ENCODE peak calls at places on chromosomes 12 and 14, in four cellular contexts. L is pancreas, A is upper lobe of right lung, Q is ascending aorta. C is an unnamed sample.

GRCh38 chr12:132445884-132446471 is 44.0 kb upstream of the FBRSL1 start:
- DNase-seq in A (peak), L (no peak), Q (peak), C (no peak)

GRCh38 chr12:107775093-107775721 is 703 bp downstream of the ASCL4 start:
- DNase-seq in Q (no peak), A (peak), L (no peak), C (no peak)

GRCh38 chr14:45198551-45198950 is 54.5 kb downstream of the MIS18BP1 start:
- DNase-seq in L (no peak), A (no peak), Q (no peak), C (no peak)

GRCh38 chr14:68598621-68599447 is 194.0 kb downstream of the ZFP36L1 start:
- DNase-seq in L (peak), A (peak), Q (no peak), C (no peak)

GRCh38 chr12:56461235-56462159 is 6.9 kb upstream of the SPRYD4 start:
- DNase-seq in Q (no peak), A (no peak), L (no peak), C (no peak)

GRCh38 chr14:101132588-101132987 is 229.1 kb upstream of the RTL1 start:
- DNase-seq in A (no peak), L (no peak), Q (no peak), C (no peak)

GRCh38 chr12:57454566-57455373 is at the start of gene INHBE:
- DNase-seq in L (no peak), Q (no peak), A (no peak), C (no peak)

GRCh38 chr14:33754264-33754663 is 196.6 kb downstream of the EGLN3 start:
- DNase-seq in A (no peak), Q (no peak), L (no peak), C (no peak)

GRCh38 chr12:52191841-52192791 is at the start of gene KRT80:
- DNase-seq in Q (peak), L (peak), A (peak), C (no peak)

GRCh38 chr12:122160761-122161160 is 13.3 kb downstream of the IL31 start:
- DNase-seq in L (no peak), Q (no peak), A (no peak), C (no peak)

GRCh38 chr14:91398192-91398591 is 19.4 kb downstream of the CCDC88C start:
- DNase-seq in Q (no peak), L (no peak), A (no peak), C (no peak)

GRCh38 chr14:97626088-97626487 is 828.9 kb downstream of the VRK1 start:
- DNase-seq in A (no peak), Q (no peak), L (no peak), C (no peak)

GRCh38 chr14:100304825-100305445 is 1.3 kb downstream of the SLC25A29 start:
- DNase-seq in A (peak), Q (no peak), L (peak), C (no peak)

GRCh38 chr14:102772781-102773570 is 4.3 kb upstream of the TRAF3 start:
- DNase-seq in L (no peak), A (no peak), Q (no peak), C (no peak)

GRCh38 chr12:96227365-96228106 is 33.4 kb downstream of the ELK3 start:
- DNase-seq in A (no peak), Q (no peak), L (no peak), C (no peak)

GRCh38 chr12:6838854-6839253 is 1.9 kb upstream of the GNB3 start:
- DNase-seq in L (no peak), A (no peak), Q (no peak), C (no peak)

GRCh38 chr12:129212221-129212630 is 358.9 kb downstream of the GLT1D1 start:
- DNase-seq in Q (no peak), L (no peak), A (no peak), C (no peak)

GRCh38 chr12:43988838-43989560 is 153.1 kb downstream of the TMEM117 start:
- DNase-seq in A (no peak), Q (no peak), L (no peak), C (no peak)

GRCh38 chr12:84779169-84779568 is 133.4 kb downstream of the SLC6A15 start:
- DNase-seq in A (no peak), Q (no peak), L (no peak), C (no peak)

GRCh38 chr12:125142601-125143000 is 77.4 kb downstream of the AACS start:
- DNase-seq in L (no peak), A (no peak), Q (no peak), C (no peak)

GRCh38 chr14:73674986-73675385 is 30.2 kb downstream of the DNAL1 start:
- DNase-seq in A (no peak), Q (no peak), L (no peak), C (no peak)

GRCh38 chr14:98947911-98948595 is 323.9 kb downstream of the BCL11B start:
- DNase-seq in L (no peak), A (no peak), Q (no peak), C (no peak)

GRCh38 chr12:26205946-26206345 is 10.6 kb downstream of the SSPN start:
- DNase-seq in Q (no peak), A (no peak), L (no peak), C (no peak)

GRCh38 chr12:101713059-101713682 is 15.7 kb downstream of the CHPT1 start:
- DNase-seq in A (no peak), Q (no peak), L (peak), C (no peak)

GRCh38 chr12:24645254-24645653 is 303.6 kb downstream of the BCAT1 start:
- DNase-seq in Q (no peak), A (no peak), L (no peak), C (no peak)

GRCh38 chr14:100321473-100322137 is 1.5 kb upstream of the SLC25A47 start:
- DNase-seq in Q (no peak), A (no peak), L (no peak), C (no peak)

GRCh38 chr14:75563931-75564330 is 14.5 kb upstream of the FLVCR2 start:
- DNase-seq in Q (no peak), L (no peak), A (no peak), C (no peak)

GRCh38 chr12:8960185-8960584 is 10.7 kb upstream of the M6PR start:
- DNase-seq in L (no peak), Q (no peak), A (no peak), C (no peak)

GRCh38 chr14:81743605-81744004 is 210.0 kb upstream of the SEL1L start:
- DNase-seq in Q (no peak), L (no peak), A (no peak), C (no peak)

GRCh38 chr12:66270613-66271012 is 31.7 kb upstream of the HELB start:
- DNase-seq in A (no peak), L (no peak), Q (no peak), C (no peak)

GRCh38 chr12:53791735-53792326 is 40.1 kb upstream of the CISTR start:
- DNase-seq in L (no peak), A (no peak), Q (no peak), C (no peak)

GRCh38 chr14:93648440-93649168 is 139.7 kb downstream of the PRIMA1 start:
- DNase-seq in A (no peak), L (no peak), Q (no peak), C (no peak)

GRCh38 chr12:106138646-106139421 is at the start of gene NUAK1:
- DNase-seq in A (peak), L (peak), Q (no peak), C (no peak)

GRCh38 chr12:78028426-78028825 is 197.7 kb downstream of the NAV3 start:
- DNase-seq in Q (no peak), L (no peak), A (no peak), C (no peak)

GRCh38 chr14:68544150-68544892 is 248.5 kb downstream of the ZFP36L1 start:
- DNase-seq in Q (peak), L (peak), A (no peak), C (no peak)